ENCODE peak calls at places on chromosomes 3 and 15, in four cellular contexts. B is heart right ventricle, Q is cardiac muscle cell, M is GM12878. R is an unnamed sample.
A peak's percentile ranks its signal among the peaks of the same experiment; 100 is the strongest.

GRCh38 chr15:38454687-38455071 is 752 bp downstream of the FAM98B start:
- DNase-seq in B (no peak), Q (no peak), M (no peak), R (no peak)

GRCh38 chr3:197082871-197083270 is 53.3 kb upstream of the MELTF start:
- DNase-seq in B (no peak), Q (peak; percentile 33), M (no peak), R (no peak)

GRCh38 chr3:42830437-42831320 is 21.4 kb downstream of the ACKR2 start:
- DNase-seq in B (no peak), Q (peak; percentile 50), M (no peak), R (peak; percentile 10)

GRCh38 chr15:73987646-73988045 is 4.4 kb downstream of the STOML1 start:
- DNase-seq in B (no peak), Q (peak; percentile 9), M (no peak), R (no peak)

GRCh38 chr3:188326111-188326510 is 172.2 kb downstream of the LPP start:
- DNase-seq in B (no peak), Q (peak; percentile 47), M (no peak), R (no peak)

GRCh38 chr3:99859855-99860254 is 42.2 kb downstream of the CMSS1 start:
- DNase-seq in B (no peak), Q (peak; percentile 91), M (no peak), R (no peak)

GRCh38 chr3:130925628-130926027 is 31.7 kb downstream of the ATP2C1 start:
- DNase-seq in B (no peak), Q (peak; percentile 43), M (peak; percentile 56), R (peak; percentile 86)

GRCh38 chr3:40103829-40104228 is 205.7 kb upstream of the EIF1B start:
- DNase-seq in B (no peak), Q (no peak), M (no peak), R (no peak)

GRCh38 chr3:48157950-48158376 is 30.3 kb downstream of the CDC25A start:
- DNase-seq in B (peak; percentile 67), Q (peak; percentile 86), M (no peak), R (peak; percentile 38)

GRCh38 chr3:183371672-183371968 is 56.8 kb downstream of the MCF2L2 start:
- DNase-seq in B (no peak), Q (peak; percentile 25), M (no peak), R (no peak)

GRCh38 chr3:181103605-181104004 is 114.1 kb upstream of the DNAJC19 start:
- DNase-seq in B (no peak), Q (no peak), M (no peak), R (peak; percentile 3)

GRCh38 chr3:79019137-79019923 is 748.5 kb downstream of the ROBO1 start:
- DNase-seq in B (peak; percentile 75), Q (peak; percentile 96), M (no peak), R (peak; percentile 86)

GRCh38 chr3:149879872-149880271 is 66.9 kb downstream of the RNF13 start:
- DNase-seq in B (peak; percentile 55), Q (peak; percentile 83), M (no peak), R (peak; percentile 80)

GRCh38 chr3:182765287-182765686 is 28.0 kb upstream of the ATP11B start:
- DNase-seq in B (no peak), Q (no peak), M (no peak), R (no peak)

GRCh38 chr3:146800484-146800883 is 195.3 kb upstream of the PLSCR5 start:
- DNase-seq in B (no peak), Q (no peak), M (no peak), R (no peak)

GRCh38 chr15:85003593-85004312 is 22.1 kb downstream of the PDE8A start:
- DNase-seq in B (no peak), Q (no peak), M (no peak), R (no peak)

GRCh38 chr3:77541203-77541922 is 501.5 kb downstream of the ROBO2 start:
- DNase-seq in B (no peak), Q (no peak), M (no peak), R (no peak)

GRCh38 chr3:73086071-73086494 is 24.6 kb downstream of the EBLN2 start:
- DNase-seq in B (peak; percentile 21), Q (peak; percentile 59), M (no peak), R (peak; percentile 63)

GRCh38 chr3:10883478-10884234 is 67.6 kb downstream of the SLC6A11 start:
- DNase-seq in B (no peak), Q (peak; percentile 15), M (no peak), R (no peak)

GRCh38 chr3:190261740-190262139 is 60.5 kb downstream of the CLDN1 start:
- DNase-seq in B (no peak), Q (no peak), M (no peak), R (peak; percentile 80)

GRCh38 chr3:149781216-149781615 is 11.1 kb downstream of the ANKUB1 start:
- DNase-seq in B (no peak), Q (no peak), M (no peak), R (no peak)

GRCh38 chr3:68892297-68892696 is 40.0 kb downstream of the TAFA4 start:
- DNase-seq in B (no peak), Q (no peak), M (no peak), R (no peak)

GRCh38 chr3:151964768-151965167 is 91.3 kb downstream of the SUCNR1 start:
- DNase-seq in B (no peak), Q (no peak), M (no peak), R (no peak)

GRCh38 chr3:17070560-17070959 is 185.8 kb downstream of the PLCL2 start:
- DNase-seq in B (peak; percentile 48), Q (peak; percentile 54), M (no peak), R (peak; percentile 69)

GRCh38 chr15:101698314-101698713 is 26.0 kb downstream of the TARS3 start:
- DNase-seq in B (no peak), Q (no peak), M (no peak), R (no peak)

GRCh38 chr3:20083253-20083652 is 43.0 kb downstream of the KAT2B start:
- DNase-seq in B (no peak), Q (no peak), M (no peak), R (no peak)

GRCh38 chr15:60065951-60066350 is 61.8 kb downstream of the FOXB1 start:
- DNase-seq in B (no peak), Q (peak; percentile 52), M (no peak), R (no peak)

GRCh38 chr3:46483799-46484198 is 14.0 kb upstream of the RTP3 start:
- DNase-seq in B (no peak), Q (no peak), M (no peak), R (no peak)

GRCh38 chr3:58336135-58336882 is 3.6 kb downstream of the PXK start:
- DNase-seq in B (no peak), Q (peak; percentile 48), M (no peak), R (no peak)

GRCh38 chr3:182605882-182606611 is 187.3 kb upstream of the ATP11B start:
- DNase-seq in B (no peak), Q (no peak), M (no peak), R (no peak)

GRCh38 chr3:100993309-100993708 is at the start of gene ABI3BP:
- DNase-seq in B (peak; percentile 56), Q (peak; percentile 88), M (no peak), R (peak; percentile 88)

GRCh38 chr15:57772223-57772957 is 65.9 kb downstream of the POLR2M start:
- DNase-seq in B (no peak), Q (no peak), M (no peak), R (no peak)

GRCh38 chr15:43483306-43484128 is 9.4 kb downstream of the TP53BP1 start:
- DNase-seq in B (no peak), Q (peak; percentile 51), M (no peak), R (no peak)

GRCh38 chr3:30643763-30644462 is 37.5 kb downstream of the TGFBR2 start:
- DNase-seq in B (no peak), Q (no peak), M (no peak), R (no peak)

GRCh38 chr3:141452773-141453172 is 34.1 kb upstream of the RASA2 start:
- DNase-seq in B (no peak), Q (no peak), M (no peak), R (no peak)

GRCh38 chr3:60703008-60703407 is 548.2 kb downstream of the FHIT start:
- DNase-seq in B (no peak), Q (no peak), M (no peak), R (no peak)

GRCh38 chr3:42680256-42680655 is 5.1 kb upstream of the KLHL40 start:
- DNase-seq in B (no peak), Q (peak; percentile 11), M (no peak), R (no peak)

GRCh38 chr3:13379191-13379830 is 40.8 kb downstream of the NUP210 start:
- DNase-seq in B (peak; percentile 27), Q (peak; percentile 73), M (no peak), R (no peak)

GRCh38 chr3:132784502-132785025 is 62.4 kb upstream of the NPHP3 start:
- DNase-seq in B (no peak), Q (peak; percentile 22), M (no peak), R (no peak)

GRCh38 chr3:158103131-158103955 is 2.9 kb downstream of the SHOX2 start:
- DNase-seq in B (peak; percentile 7), Q (no peak), M (no peak), R (no peak)

GRCh38 chr3:158102219-158102612 is 4.0 kb downstream of the SHOX2 start:
- DNase-seq in B (no peak), Q (no peak), M (no peak), R (no peak)

GRCh38 chr3:158103956-158104338 is 2.3 kb downstream of the SHOX2 start:
- DNase-seq in B (no peak), Q (no peak), M (no peak), R (no peak)

GRCh38 chr3:158101330-158102218 is 4.6 kb downstream of the SHOX2 start:
- DNase-seq in B (no peak), Q (no peak), M (no peak), R (no peak)

GRCh38 chr3:158102660-158103085 is 3.5 kb downstream of the SHOX2 start:
- DNase-seq in B (no peak), Q (no peak), M (no peak), R (no peak)
- H3K4me3 ChIP-seq in B (peak overlapping the region; percentile 40), Q (no peak overlapping the region), M (no peak overlapping the region), R (no peak overlapping the region)

GRCh38 chr15:98903377-98904018 is 104.1 kb downstream of the PGPEP1L start:
- DNase-seq in B (no peak), Q (peak; percentile 49), M (no peak), R (no peak)
- H3K27ac ChIP-seq in B (no peak overlapping the region), Q (no peak overlapping the region), M (no peak overlapping the region), R (no peak overlapping the region)

GRCh38 chr15:51720201-51720995 is 17.1 kb downstream of the LYSMD2 start:
- DNase-seq in B (no peak), Q (no peak), M (no peak), R (no peak)
- H3K4me3 ChIP-seq in B (no peak overlapping the region), Q (no peak overlapping the region), M (no peak overlapping the region), R (no peak overlapping the region)

DNA sequence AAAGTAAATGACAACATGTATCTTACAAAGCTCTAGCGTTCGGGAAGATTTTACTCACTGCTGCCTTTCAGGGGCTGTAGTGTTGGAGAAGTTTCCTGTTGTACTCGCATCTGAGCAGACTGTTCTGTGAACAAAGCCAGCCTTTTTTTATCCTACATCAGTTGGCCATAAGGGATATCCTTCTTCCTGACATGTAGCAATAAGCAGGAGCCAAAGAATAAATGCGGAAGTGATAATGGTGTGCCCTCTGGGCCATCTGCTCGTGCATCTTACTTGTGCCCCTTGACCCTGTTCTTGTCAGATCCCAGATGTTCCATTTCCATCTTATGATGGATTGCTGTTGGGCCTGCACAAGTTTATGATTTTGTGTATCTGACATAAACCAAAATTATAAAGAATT is 631.1 kb downstream of the NSUN3 start:
- DNase-seq in B (no peak), Q (no peak), M (no peak), R (no peak)
- H3K27ac ChIP-seq in B (no peak overlapping the region), Q (no peak overlapping the region), M (no peak overlapping the region), R (no peak overlapping the region)

R was measured in SJCRH30.